ENCODE peak calls at places on chromosomes 11 and 22, in four cellular contexts. F is aorta, R is pancreas, K is tibial artery. E is an unnamed sample. For H3K9me3 and H3K36me3, the result is how much of the 10 kb centered on the place peaks cover.

GRCh38 chr11:122804796-122805195 is 33.5 kb upstream of the CRTAM start:
- DNase-seq in F (no peak), R (no peak), K (no peak), E (no peak)

GRCh38 chr11:95108671-95109551 is 19.3 kb downstream of the ENDOD1 start:
- DNase-seq in R (no peak), K (no peak), F (no peak), E (no peak)

GRCh38 chr11:58580311-58580710 is 1.4 kb downstream of the ZFP91 start:
- DNase-seq in K (no peak), F (no peak), R (no peak), E (no peak)

GRCh38 chr22:30425327-30425615 is 297 bp upstream of the MTFP1 start:
- DNase-seq in K (no peak), F (no peak), R (no peak), E (no peak)

GRCh38 chr11:34053161-34053686 is 1.7 kb downstream of the CAPRIN1 start:
- DNase-seq in K (peak), F (peak), R (peak), E (peak)

GRCh38 chr11:60955566-60955965 is 3.6 kb upstream of the SLC15A3 start:
- DNase-seq in F (peak), K (no peak), R (no peak), E (no peak)

GRCh38 chr22:37409557-37409956 is 17.7 kb downstream of the ELFN2 start:
- DNase-seq in F (no peak), K (no peak), R (no peak), E (no peak)

GRCh38 chr11:67160872-67161783 is 42.1 kb downstream of the KDM2A start:
- DNase-seq in R (no peak), F (no peak), K (no peak), E (no peak)

GRCh38 chr11:35235944-35236666 is 97.1 kb downstream of the CD44 start:
- DNase-seq in F (no peak), K (no peak), R (peak), E (no peak)

GRCh38 chr11:64385953-64386704 is 27.2 kb downstream of the RPS6KA4 start:
- DNase-seq in R (no peak), K (no peak), F (no peak), E (no peak)

GRCh38 chr22:41816241-41816640 is 15.8 kb downstream of the CCDC134 start:
- DNase-seq in K (no peak), R (no peak), F (no peak), E (no peak)

GRCh38 chr22:41062146-41062545 is 30.2 kb upstream of the EP300 start:
- DNase-seq in F (no peak), K (no peak), R (no peak), E (no peak)

GRCh38 chr22:46054091-46054877 is 77.3 kb upstream of the WNT7B start:
- DNase-seq in R (peak), K (peak), F (peak), E (peak)

GRCh38 chr22:46054878-46055158 is 77.9 kb upstream of the WNT7B start:
- DNase-seq in F (no peak), R (peak), K (no peak), E (peak)

GRCh38 chr22:46056169-46057041 is 79.4 kb upstream of the WNT7B start:
- DNase-seq in F (peak), K (peak), R (peak), E (peak)

GRCh38 chr22:46055851-46056168 is 78.8 kb upstream of the WNT7B start:
- DNase-seq in F (no peak), K (no peak), R (no peak), E (no peak)

DNA sequence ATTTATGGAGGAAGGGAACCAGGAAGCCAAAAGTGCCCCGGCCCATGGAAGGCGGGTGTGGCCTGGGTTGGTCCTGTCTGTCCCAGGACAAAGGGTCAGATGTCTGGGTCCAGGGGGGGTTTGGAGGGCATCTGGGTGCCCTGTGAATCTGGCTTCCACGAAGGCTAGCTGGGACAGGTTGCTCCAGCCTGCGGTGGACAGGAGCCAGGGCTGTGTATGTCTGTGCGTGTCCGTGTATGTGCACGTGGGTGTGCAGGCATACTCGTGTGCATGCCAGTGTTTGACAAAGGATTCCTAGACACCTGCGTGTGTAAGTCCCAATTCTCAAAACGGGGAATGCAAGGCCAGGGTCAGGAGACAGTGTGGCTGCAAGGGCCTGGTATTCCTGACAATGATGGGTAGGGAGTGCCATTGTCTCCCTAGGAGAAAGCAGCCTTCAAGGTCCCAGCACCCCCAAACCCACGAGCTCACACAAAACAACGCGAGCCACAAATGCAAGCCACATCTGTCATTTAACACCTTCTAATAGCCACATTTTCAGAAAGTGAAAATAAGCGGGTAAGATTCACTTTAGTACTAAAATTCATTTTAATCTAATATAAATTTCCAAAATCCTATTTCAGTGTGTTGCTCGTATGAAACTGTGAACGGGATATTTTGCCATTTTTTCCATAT is 78.4 kb upstream of the WNT7B start:
- DNase-seq in K (peak), F (peak), R (peak), E (peak)
- H3K4me3 ChIP-seq in K (peak), F (peak), R (no peak), E (peak)

DNA sequence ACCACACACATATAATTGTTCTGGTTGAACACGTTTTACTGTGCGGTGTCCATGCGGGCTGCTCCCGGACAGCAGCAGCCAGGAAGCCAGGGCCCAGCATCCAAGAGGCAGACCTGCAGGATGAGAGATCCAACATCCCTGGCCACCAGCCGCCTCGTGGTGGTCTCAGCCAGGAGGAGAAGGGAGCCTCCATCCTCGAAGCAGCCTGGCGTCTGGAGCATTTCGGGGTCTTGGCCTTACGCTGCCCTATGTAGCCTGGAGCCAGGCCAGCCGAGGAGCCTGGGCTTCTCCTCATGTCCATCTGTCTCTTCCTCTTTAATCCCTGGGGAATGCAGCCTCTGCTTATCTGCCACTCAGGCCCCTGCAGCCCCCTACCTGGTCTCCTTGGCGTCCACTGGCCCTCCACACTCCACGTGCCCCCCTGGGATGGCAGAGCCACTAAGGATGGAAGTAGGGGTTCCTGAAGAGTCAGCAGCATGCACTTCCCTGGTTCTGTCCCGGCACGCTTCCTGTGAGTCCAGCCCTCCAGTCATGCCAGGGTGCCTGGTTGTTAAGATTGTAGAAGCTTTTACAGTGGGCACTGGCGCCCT is 253.2 kb downstream of the TBC1D22A start:
- DNase-seq in R (no peak), K (peak), F (no peak), E (no peak)
- H3K9me3 ChIP-seq in R (under half), K (under half), F (under half), E (under half)

DNA sequence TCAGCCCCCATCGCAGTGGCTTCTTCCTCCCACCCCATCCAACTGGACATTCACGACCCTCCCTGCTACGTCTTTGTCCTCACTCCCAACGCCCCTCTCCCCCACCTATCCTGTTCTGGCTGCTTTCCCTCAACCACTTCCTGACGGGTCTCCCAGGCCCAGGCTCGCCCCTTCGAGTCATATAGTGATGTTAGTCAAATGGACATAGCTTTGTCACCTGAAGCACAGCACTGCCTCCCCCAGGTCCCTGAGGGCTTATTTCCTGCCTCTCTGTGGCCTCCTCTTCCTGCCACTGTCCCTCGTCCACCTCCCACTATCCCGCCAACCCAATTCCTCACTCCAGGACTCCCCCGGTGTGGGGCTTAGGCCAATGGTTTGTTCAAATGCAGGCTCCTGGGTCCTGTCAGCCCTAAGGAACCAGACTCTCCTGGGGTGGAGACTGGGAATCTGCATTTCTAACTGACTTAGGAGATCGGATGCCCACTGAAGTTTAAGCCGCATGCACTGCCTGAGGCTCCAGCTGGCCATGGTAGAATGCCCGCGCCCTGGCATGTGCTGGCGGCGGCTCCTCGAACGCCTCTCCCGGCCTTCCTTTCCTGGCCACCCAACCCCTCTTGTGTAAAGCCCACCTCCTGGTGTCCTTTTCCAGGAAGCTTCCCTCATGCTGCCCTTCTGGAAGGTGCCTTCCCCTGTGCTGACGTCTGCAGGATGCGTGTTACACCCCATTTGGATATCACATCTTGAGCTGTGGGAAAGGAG is 18.3 kb downstream of the SUN2 start:
- DNase-seq in R (no peak), F (no peak), K (no peak), E (peak)
- H3K36me3 ChIP-seq in R (half or more), F (under half), K (half or more), E (half or more)

DNA sequence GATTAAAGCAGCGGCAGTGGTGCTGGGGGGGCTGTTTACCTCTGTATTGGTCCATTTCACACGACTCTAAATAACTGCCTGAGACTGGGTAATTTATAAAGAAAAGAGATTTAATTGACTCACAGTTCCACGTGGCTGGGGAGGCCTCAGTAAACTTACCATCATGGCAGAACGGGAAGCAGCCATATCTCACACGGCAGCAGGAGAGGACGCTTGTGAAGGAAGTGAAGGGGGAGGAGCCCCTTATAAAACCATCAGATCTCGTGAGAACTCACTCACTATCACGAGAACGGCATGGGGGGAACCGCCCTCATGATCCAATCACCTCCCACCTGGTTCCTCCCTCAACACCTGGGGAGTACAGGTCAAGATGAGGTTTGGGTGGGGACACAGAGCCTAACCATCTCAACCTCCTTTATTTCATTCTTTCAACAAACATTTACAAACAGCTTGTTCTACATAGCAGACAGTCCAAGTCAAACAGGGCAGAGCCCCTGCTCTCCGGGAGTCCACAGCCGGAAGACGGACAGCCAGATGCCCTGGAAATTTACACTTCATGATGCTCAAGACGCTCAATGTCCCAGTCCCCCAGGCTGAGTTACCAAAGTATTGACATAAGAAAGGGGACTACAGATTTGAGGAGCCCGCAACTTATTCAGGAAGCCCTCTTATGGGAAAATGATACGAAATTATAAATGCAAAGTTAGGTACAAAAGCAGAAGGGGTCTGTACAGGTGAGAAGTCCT is 26.3 kb upstream of the HMGXB4 start:
- DNase-seq in K (no peak), R (no peak), F (no peak), E (no peak)
- H3K4me3 ChIP-seq in K (no peak), R (no peak), F (no peak), E (no peak)

GRCh38 chr11:106304274-106304673 is 226.8 kb downstream of the AASDHPPT start:
- DNase-seq in R (no peak), F (no peak), K (no peak), E (no peak)
- H3K9me3 ChIP-seq in R (under half), F (under half), K (under half), E (under half)

GRCh38 chr11:110377451-110377850 is 52.3 kb upstream of the FDX1 start:
- DNase-seq in R (no peak), F (no peak), K (no peak), E (no peak)

GRCh38 chr11:110379261-110379660 is 50.5 kb upstream of the FDX1 start:
- DNase-seq in K (no peak), R (no peak), F (no peak), E (no peak)

GRCh38 chr11:110381214-110381613 is 48.5 kb upstream of the FDX1 start:
- DNase-seq in F (no peak), R (no peak), K (no peak), E (no peak)

GRCh38 chr11:110376711-110377324 is 52.9 kb upstream of the FDX1 start:
- DNase-seq in K (no peak), R (peak), F (no peak), E (peak)

GRCh38 chr11:110379936-110380335 is 49.8 kb upstream of the FDX1 start:
- DNase-seq in K (no peak), R (no peak), F (no peak), E (no peak)
- H3K36me3 ChIP-seq in K (under half), R (under half), F (under half), E (under half)

GRCh38 chr22:50621491-50621880 is 6.5 kb downstream of the ARSA start:
- DNase-seq in F (no peak), R (no peak), K (peak), E (no peak)
- H3K4me3 ChIP-seq in F (no peak), R (no peak), K (no peak), E (peak)

GRCh38 chr22:48717883-48718817 is 1109.5 kb downstream of the BRD1 start:
- DNase-seq in R (peak), K (peak), F (peak), E (no peak)
- H3K9me3 ChIP-seq in R (under half), K (under half), F (under half), E (under half)

GRCh38 chr11:111357150-111358037 is 21.7 kb downstream of the POU2AF1 start:
- DNase-seq in R (no peak), F (no peak), K (no peak), E (no peak)
- H3K36me3 ChIP-seq in R (under half), F (under half), K (under half), E (under half)

E was measured in lower lobe of right lung.